ENCODE peak calls at places on chromosomes 2 and 18, in seven cellular contexts. One of them, this sample, is unnamed.

GRCh38 chr2:118443596-118443995 is 355.3 kb downstream of the INSIG2 start:
- DNase-seq in psoas muscle: no peak
- DNase-seq in cardiac fibroblast: peak; percentile 22
- DNase-seq in left ventricle myocardium inferior: no peak
- DNase-seq in GM06990: no peak
- DNase-seq in AG09309: peak; percentile 23
- DNase-seq in transverse colon: no peak
- DNase-seq in this sample: no peak

GRCh38 chr2:237260032-237260431 is 153.9 kb downstream of the COL6A3 start:
- DNase-seq in psoas muscle: no peak
- DNase-seq in GM06990: no peak
- DNase-seq in cardiac fibroblast: peak; percentile 70
- DNase-seq in transverse colon: no peak
- DNase-seq in left ventricle myocardium inferior: no peak
- DNase-seq in AG09309: no peak
- DNase-seq in this sample: no peak

GRCh38 chr2:239535413-239535790 is 134.6 kb upstream of the HDAC4 start:
- DNase-seq in cardiac fibroblast: no peak
- DNase-seq in GM06990: no peak
- DNase-seq in transverse colon: no peak
- DNase-seq in AG09309: no peak
- DNase-seq in left ventricle myocardium inferior: no peak
- DNase-seq in psoas muscle: no peak
- DNase-seq in this sample: no peak

GRCh38 chr2:166314022-166314759 is 61.6 kb downstream of the SCN9A start:
- DNase-seq in GM06990: no peak
- DNase-seq in transverse colon: no peak
- DNase-seq in cardiac fibroblast: peak; percentile 38
- DNase-seq in AG09309: peak; percentile 61
- DNase-seq in left ventricle myocardium inferior: no peak
- DNase-seq in psoas muscle: no peak
- DNase-seq in this sample: no peak

GRCh38 chr2:189751080-189751658 is 11.4 kb downstream of the OSGEPL1 start:
- DNase-seq in GM06990: no peak
- DNase-seq in left ventricle myocardium inferior: no peak
- DNase-seq in AG09309: no peak
- DNase-seq in psoas muscle: no peak
- DNase-seq in cardiac fibroblast: peak; percentile 40
- DNase-seq in transverse colon: peak; percentile 28
- DNase-seq in this sample: no peak

GRCh38 chr2:224449212-224450147 is 47.6 kb upstream of the FAM124B start:
- DNase-seq in cardiac fibroblast: peak; percentile 27
- DNase-seq in GM06990: no peak
- DNase-seq in psoas muscle: no peak
- DNase-seq in AG09309: no peak
- DNase-seq in transverse colon: no peak
- DNase-seq in left ventricle myocardium inferior: no peak
- DNase-seq in this sample: no peak

GRCh38 chr2:39455826-39456225 is 18.7 kb upstream of the MAP4K3 start:
- DNase-seq in cardiac fibroblast: peak; percentile 25
- DNase-seq in GM06990: no peak
- DNase-seq in transverse colon: no peak
- DNase-seq in psoas muscle: no peak
- DNase-seq in AG09309: no peak
- DNase-seq in left ventricle myocardium inferior: no peak
- DNase-seq in this sample: no peak

GRCh38 chr18:79736230-79736629 is 56.6 kb downstream of the CTDP1 start:
- DNase-seq in GM06990: no peak
- DNase-seq in cardiac fibroblast: no peak
- DNase-seq in psoas muscle: no peak
- DNase-seq in left ventricle myocardium inferior: peak; percentile 9
- DNase-seq in AG09309: no peak
- DNase-seq in transverse colon: no peak
- DNase-seq in this sample: no peak

GRCh38 chr2:111100087-111100764 is 20.5 kb upstream of the BCL2L11 start:
- DNase-seq in GM06990: no peak
- DNase-seq in cardiac fibroblast: no peak
- DNase-seq in AG09309: no peak
- DNase-seq in psoas muscle: no peak
- DNase-seq in transverse colon: no peak
- DNase-seq in left ventricle myocardium inferior: no peak
- DNase-seq in this sample: no peak

GRCh38 chr2:54461251-54461650 is 5.1 kb downstream of the SPTBN1 start:
- DNase-seq in left ventricle myocardium inferior: no peak
- DNase-seq in transverse colon: no peak
- DNase-seq in cardiac fibroblast: peak; percentile 93
- DNase-seq in psoas muscle: no peak
- DNase-seq in AG09309: no peak
- DNase-seq in GM06990: no peak
- DNase-seq in this sample: no peak

GRCh38 chr2:212770240-212770639 is 231.6 kb upstream of the ERBB4 start:
- DNase-seq in left ventricle myocardium inferior: no peak
- DNase-seq in transverse colon: no peak
- DNase-seq in psoas muscle: no peak
- DNase-seq in AG09309: no peak
- DNase-seq in GM06990: no peak
- DNase-seq in cardiac fibroblast: peak; percentile 2
- DNase-seq in this sample: no peak

GRCh38 chr2:71995067-71995665 is 152.5 kb downstream of the CYP26B1 start:
- DNase-seq in GM06990: no peak
- DNase-seq in cardiac fibroblast: peak; percentile 47
- DNase-seq in psoas muscle: no peak
- DNase-seq in left ventricle myocardium inferior: no peak
- DNase-seq in transverse colon: no peak
- DNase-seq in AG09309: no peak
- DNase-seq in this sample: no peak
- TF ChIP-seq CTCF in GM06990: no peak
- TF ChIP-seq CTCF in cardiac fibroblast: peak; percentile 51
- TF ChIP-seq CTCF in psoas muscle: peak; percentile 48
- TF ChIP-seq CTCF in left ventricle myocardium inferior: peak; percentile 52
- TF ChIP-seq CTCF in transverse colon: no peak
- TF ChIP-seq CTCF in AG09309: peak; percentile 67
- TF ChIP-seq CTCF in this sample: peak; percentile 58

DNA sequence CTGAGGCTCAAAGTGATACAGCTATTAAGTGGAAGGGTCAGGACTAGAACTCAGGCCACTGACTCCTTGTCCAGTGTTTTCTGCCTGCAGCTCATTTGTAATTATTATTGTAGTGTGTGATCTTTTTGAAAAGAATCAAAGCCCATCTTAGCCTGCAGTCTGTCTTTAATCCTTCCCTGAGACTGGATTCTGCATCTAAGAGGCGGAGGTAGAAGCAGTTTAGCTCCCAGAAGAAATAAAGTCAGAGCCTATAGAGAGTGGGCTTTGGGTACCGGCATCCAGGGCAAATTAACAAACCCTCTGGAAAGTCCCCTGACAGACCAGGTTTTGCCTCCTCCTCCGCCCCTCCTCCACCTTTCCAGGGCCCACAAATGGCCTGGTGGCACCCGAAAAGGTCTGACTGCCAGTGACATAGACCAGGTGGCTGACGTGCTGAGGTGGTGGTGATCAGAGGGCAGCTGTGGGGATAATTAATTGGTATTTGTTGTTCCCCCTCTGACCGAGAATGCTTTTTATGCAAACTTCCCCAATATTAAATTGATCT is 2.2 kb upstream of the RAX start:
- DNase-seq in left ventricle myocardium inferior: no peak
- DNase-seq in psoas muscle: no peak
- DNase-seq in GM06990: no peak
- DNase-seq in cardiac fibroblast: no peak
- DNase-seq in transverse colon: no peak
- DNase-seq in AG09309: no peak
- DNase-seq in this sample: no peak
- H3K4me3 ChIP-seq in left ventricle myocardium inferior: no peak overlapping the region
- H3K4me3 ChIP-seq in psoas muscle: no peak overlapping the region
- H3K4me3 ChIP-seq in GM06990: no peak overlapping the region
- H3K4me3 ChIP-seq in cardiac fibroblast: no peak overlapping the region
- H3K4me3 ChIP-seq in transverse colon: no peak overlapping the region
- H3K4me3 ChIP-seq in AG09309: no peak overlapping the region
- H3K4me3 ChIP-seq in this sample: no peak overlapping the region

DNA sequence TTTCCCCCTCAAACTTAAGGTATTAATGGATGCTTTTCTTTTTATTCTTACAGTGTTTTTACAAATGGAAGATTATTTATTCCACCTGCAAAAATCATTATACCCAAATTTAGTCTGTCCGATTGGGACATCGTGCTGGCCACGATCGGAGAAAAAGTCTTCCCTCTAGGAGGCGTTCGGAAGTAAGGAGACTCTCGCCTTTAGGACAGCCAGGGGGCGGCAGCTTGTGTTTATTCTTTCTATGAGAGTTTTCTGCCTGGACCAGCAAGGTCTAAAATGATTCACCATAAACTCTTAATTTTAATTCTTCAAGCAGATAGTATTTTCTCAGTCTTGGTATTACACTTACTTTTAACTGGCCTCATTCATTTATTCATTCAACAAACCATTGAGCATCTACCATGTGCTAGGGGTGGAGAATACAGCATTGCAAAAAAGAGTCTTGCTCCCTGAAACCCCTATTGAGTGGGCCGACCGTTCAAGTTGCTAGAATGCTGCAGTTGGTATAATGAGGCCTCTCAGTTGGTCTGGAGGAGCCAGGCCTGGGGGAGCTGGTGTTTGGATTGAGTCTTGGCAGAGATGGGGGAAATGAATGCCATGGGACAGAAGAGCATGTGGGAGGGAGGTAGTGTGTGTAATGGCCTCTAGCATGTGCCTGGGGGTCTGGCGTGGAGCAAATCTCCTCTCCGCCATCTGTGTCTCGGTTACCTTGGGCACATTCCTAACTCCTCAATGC is 38.7 kb downstream of the DCDC2C start:
- DNase-seq in psoas muscle: no peak
- DNase-seq in GM06990: no peak
- DNase-seq in cardiac fibroblast: no peak
- DNase-seq in left ventricle myocardium inferior: no peak
- DNase-seq in transverse colon: no peak
- DNase-seq in AG09309: no peak
- DNase-seq in this sample: no peak
- TF ChIP-seq CTCF in psoas muscle: no peak
- TF ChIP-seq CTCF in GM06990: no peak
- TF ChIP-seq CTCF in cardiac fibroblast: no peak
- TF ChIP-seq CTCF in left ventricle myocardium inferior: no peak
- TF ChIP-seq CTCF in transverse colon: no peak
- TF ChIP-seq CTCF in AG09309: no peak
- TF ChIP-seq CTCF in this sample: no peak

DNA sequence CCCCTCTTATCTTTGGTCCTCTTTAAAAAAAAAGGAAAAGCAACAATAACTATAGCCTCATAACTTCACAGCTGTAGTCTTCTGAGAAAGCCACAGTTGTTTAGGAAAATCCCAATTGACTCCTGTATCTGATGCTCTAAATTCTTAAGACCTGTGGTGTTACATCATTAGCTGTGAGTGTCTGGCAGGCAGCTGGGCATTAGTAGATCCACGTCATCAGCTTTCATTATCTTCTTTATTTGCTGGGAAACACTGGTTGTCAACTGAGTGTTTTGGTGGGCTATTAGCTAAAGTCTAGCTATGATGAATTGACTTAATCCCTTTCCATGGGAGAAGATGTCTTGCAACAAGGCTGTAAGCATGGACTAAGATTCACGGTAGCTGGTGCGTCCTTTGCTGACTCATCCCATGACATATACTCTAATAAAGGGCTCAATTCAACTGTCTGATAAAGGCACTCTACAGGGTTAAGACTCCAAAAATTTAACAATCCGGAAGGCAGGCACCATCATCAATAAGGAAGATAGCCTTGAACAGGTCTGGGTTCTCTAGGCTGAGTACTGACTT is 517.2 kb downstream of the PLCL1 start:
- DNase-seq in psoas muscle: no peak
- DNase-seq in transverse colon: no peak
- DNase-seq in left ventricle myocardium inferior: no peak
- DNase-seq in cardiac fibroblast: peak; percentile 3
- DNase-seq in GM06990: no peak
- DNase-seq in AG09309: no peak
- DNase-seq in this sample: no peak
- H3K4me3 ChIP-seq in psoas muscle: no peak overlapping the region
- H3K4me3 ChIP-seq in transverse colon: no peak overlapping the region
- H3K4me3 ChIP-seq in left ventricle myocardium inferior: no peak overlapping the region
- H3K4me3 ChIP-seq in cardiac fibroblast: no peak overlapping the region
- H3K4me3 ChIP-seq in GM06990: no peak overlapping the region
- H3K4me3 ChIP-seq in AG09309: no peak overlapping the region
- H3K4me3 ChIP-seq in this sample: no peak overlapping the region

GRCh38 chr2:226956659-226957058 is 120.8 kb downstream of the RHBDD1 start:
- DNase-seq in GM06990: no peak
- DNase-seq in left ventricle myocardium inferior: no peak
- DNase-seq in transverse colon: no peak
- DNase-seq in AG09309: no peak
- DNase-seq in cardiac fibroblast: no peak
- DNase-seq in psoas muscle: no peak
- DNase-seq in this sample: no peak
- TF ChIP-seq CTCF in GM06990: no peak
- TF ChIP-seq CTCF in left ventricle myocardium inferior: no peak
- TF ChIP-seq CTCF in transverse colon: no peak
- TF ChIP-seq CTCF in AG09309: no peak
- TF ChIP-seq CTCF in cardiac fibroblast: no peak
- TF ChIP-seq CTCF in psoas muscle: no peak
- TF ChIP-seq CTCF in this sample: no peak

DNA sequence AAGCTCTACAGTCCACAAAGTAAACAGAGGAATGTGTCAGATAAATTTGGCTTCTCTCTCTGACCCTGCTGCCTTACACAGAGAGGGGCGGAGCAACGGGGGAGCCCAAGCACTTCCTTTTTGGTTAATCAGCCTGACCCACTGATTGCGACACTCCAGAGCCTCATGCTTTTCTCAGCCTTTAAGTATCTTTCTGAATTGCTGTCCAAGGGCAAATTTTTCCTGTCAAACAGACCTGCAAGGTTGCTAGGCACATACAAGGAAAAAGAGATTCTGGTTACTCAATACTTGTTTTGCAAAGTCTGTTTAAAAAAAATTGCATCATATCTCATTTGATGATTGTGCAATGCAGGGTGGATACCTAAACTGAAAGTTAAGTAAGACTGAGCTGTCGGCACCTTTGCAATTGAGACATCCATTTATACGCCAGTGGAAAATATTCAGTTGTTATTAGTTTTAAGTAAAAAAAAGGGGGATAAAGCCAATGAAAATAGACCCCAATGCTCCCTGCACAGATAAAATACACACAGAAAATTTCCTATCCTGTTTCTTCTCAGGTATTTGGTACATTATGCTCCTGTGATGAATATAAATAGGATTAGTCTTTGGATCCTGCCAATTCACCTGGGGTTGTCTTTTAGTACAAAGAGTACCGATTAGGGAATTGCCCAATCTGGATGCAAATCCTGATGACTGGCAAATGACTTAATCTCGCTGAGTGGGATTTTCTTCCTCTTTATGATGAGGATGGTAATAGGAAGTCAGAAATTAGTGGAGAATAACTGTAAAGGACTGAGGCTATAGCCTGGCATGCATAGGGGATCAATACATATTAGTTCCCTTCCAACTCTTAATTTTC is 260.2 kb upstream of the TRIB2 start:
- DNase-seq in transverse colon: peak; percentile 81
- DNase-seq in AG09309: peak; percentile 99
- DNase-seq in GM06990: peak; percentile 31
- DNase-seq in psoas muscle: peak; percentile 89
- DNase-seq in cardiac fibroblast: peak; percentile 100
- DNase-seq in left ventricle myocardium inferior: peak; percentile 88
- DNase-seq in this sample: peak; percentile 50
- H3K4me3 ChIP-seq in transverse colon: peak overlapping the region; percentile 4
- H3K4me3 ChIP-seq in AG09309: no peak overlapping the region
- H3K4me3 ChIP-seq in GM06990: peak overlapping the region; percentile 22
- H3K4me3 ChIP-seq in psoas muscle: peak overlapping the region; percentile 6
- H3K4me3 ChIP-seq in cardiac fibroblast: peak overlapping the region; percentile 0
- H3K4me3 ChIP-seq in left ventricle myocardium inferior: peak overlapping the region; percentile 46
- H3K4me3 ChIP-seq in this sample: no peak overlapping the region

This sample was measured in dorsolateral prefrontal cortex.